ENCODE peak calls at places on chromosomes 2 and 18, in six cellular contexts. A, K, W, V, M and Y are unnamed samples.

GRCh38 chr2:118431188-118431562 is 342.9 kb downstream of the INSIG2 start:
- DNase-seq in M (no peak), K (no peak), W (peak; percentile 59), A (peak; percentile 46), V (no peak), Y (no peak)

GRCh38 chr18:54647176-54647575 is 56.1 kb downstream of the DYNAP start:
- DNase-seq in V (peak; percentile 22), K (no peak), A (peak; percentile 69), M (no peak), W (peak; percentile 10), Y (no peak)

GRCh38 chr2:15794608-15795134 is 145.7 kb upstream of the MYCN start:
- DNase-seq in V (no peak), W (no peak), A (no peak), M (no peak), K (no peak), Y (no peak)

GRCh38 chr2:46257476-46257875 is 39.7 kb upstream of the EPAS1 start:
- DNase-seq in V (no peak), M (no peak), A (no peak), W (peak; percentile 33), K (no peak), Y (no peak)

GRCh38 chr18:45728341-45729010 is 4.5 kb downstream of the SLC14A1 start:
- DNase-seq in W (peak; percentile 89), M (no peak), A (no peak), K (no peak), V (no peak), Y (no peak)

GRCh38 chr2:145811467-145812162 is 1291.7 kb upstream of the ZEB2 start:
- DNase-seq in M (no peak), A (no peak), V (no peak), W (peak; percentile 38), K (no peak), Y (no peak)

GRCh38 chr18:9737814-9738160 is 29.7 kb downstream of the RAB31 start:
- DNase-seq in M (no peak), K (no peak), A (peak; percentile 56), W (no peak), V (no peak), Y (no peak)

GRCh38 chr2:205002390-205002789 is 457.1 kb downstream of the PARD3B start:
- DNase-seq in V (no peak), W (no peak), M (no peak), A (no peak), K (no peak), Y (no peak)

GRCh38 chr2:111662771-111663470 is 221.1 kb downstream of the ANAPC1 start:
- DNase-seq in V (peak; percentile 25), M (no peak), W (peak; percentile 80), K (no peak), A (peak; percentile 64), Y (no peak)

GRCh38 chr18:37207343-37207742 is 358.3 kb downstream of the CELF4 start:
- DNase-seq in W (no peak), A (no peak), M (no peak), K (no peak), V (no peak), Y (no peak)

GRCh38 chr2:27071990-27072830 is 756 bp upstream of the OST4 start:
- DNase-seq in W (peak; percentile 70), A (no peak), M (peak; percentile 88), K (no peak), V (peak; percentile 75), Y (no peak)

GRCh38 chr2:102735431-102736130 is 26.2 kb upstream of the TMEM182 start:
- DNase-seq in K (no peak), V (peak; percentile 49), W (peak; percentile 6), M (no peak), A (no peak), Y (no peak)

GRCh38 chr2:18804540-18804939 is 215.2 kb upstream of the NT5C1B start:
- DNase-seq in W (no peak), V (no peak), A (peak; percentile 28), K (no peak), M (no peak), Y (no peak)

GRCh38 chr2:121429119-121429903 is 101.4 kb upstream of the RNU4ATAC start:
- DNase-seq in V (no peak), M (no peak), K (no peak), W (peak; percentile 78), A (no peak), Y (no peak)

GRCh38 chr2:37610638-37611289 is 60.7 kb downstream of the CDC42EP3 start:
- DNase-seq in V (no peak), M (no peak), W (peak; percentile 56), A (no peak), K (no peak), Y (no peak)

GRCh38 chr2:101306410-101306809 is 2.1 kb downstream of the RNF149 start:
- DNase-seq in A (no peak), W (no peak), K (no peak), V (no peak), M (no peak), Y (no peak)

DNA sequence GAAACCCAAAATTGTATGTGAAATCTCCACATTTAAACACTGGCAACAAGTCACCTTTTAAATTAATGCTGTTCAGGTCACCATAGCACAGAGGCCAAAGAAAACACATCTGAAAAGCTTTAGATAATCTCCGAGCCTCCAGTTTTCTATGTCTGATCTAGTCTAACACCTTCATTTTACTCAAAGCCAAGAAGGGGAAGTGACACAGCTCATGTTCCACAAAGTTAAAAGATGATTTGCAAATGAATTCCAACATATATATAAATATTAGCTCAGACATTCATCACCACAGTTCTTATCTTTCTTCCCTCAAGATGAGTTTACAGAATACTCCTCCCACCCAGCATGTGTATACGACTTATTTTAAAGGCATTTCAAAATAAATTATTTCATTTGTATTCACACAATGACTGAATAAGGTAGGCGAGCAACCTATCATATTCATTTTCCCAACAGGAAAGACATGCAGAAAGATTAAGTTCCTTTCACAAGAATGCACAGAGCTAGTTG is 82.4 kb downstream of the AAK1 start:
- DNase-seq in V (no peak), K (no peak), A (peak; percentile 29), W (no peak), M (no peak), Y (no peak)
- H3K4me1 ChIP-seq in V (peaks cover 9% of the 10 kb centered on the region), K (no peaks in the 10 kb centered on the region), A (peaks cover 23% of the 10 kb centered on the region), W (peaks cover 4% of the 10 kb centered on the region), M (peaks cover 23% of the 10 kb centered on the region), Y (no peaks in the 10 kb centered on the region)

GRCh38 chr2:21330786-21331391 is 207.1 kb downstream of the TDRD15 start:
- DNase-seq in M (no peak), V (no peak), A (no peak), W (no peak), K (no peak), Y (no peak)

GRCh38 chr2:21331625-21332370 is 208.0 kb downstream of the TDRD15 start:
- DNase-seq in K (no peak), M (no peak), V (no peak), W (no peak), A (no peak), Y (no peak)

GRCh38 chr2:21326152-21326551 is 202.4 kb downstream of the TDRD15 start:
- DNase-seq in M (no peak), K (no peak), A (no peak), V (no peak), W (no peak), Y (no peak)
- TF ChIP-seq CTCF in M (no peak), K (no peak), A (no peak), V (no peak), W (no peak), Y (no peak)

GRCh38 chr2:8872821-8873432 is 35.5 kb upstream of the KIDINS220 start:
- DNase-seq in W (peak; percentile 54), M (no peak), K (no peak), A (peak; percentile 70), V (no peak), Y (no peak)

GRCh38 chr2:8876628-8877027 is 39.2 kb upstream of the KIDINS220 start:
- DNase-seq in M (no peak), W (peak; percentile 56), V (no peak), K (no peak), A (no peak), Y (no peak)

GRCh38 chr2:8882094-8882493 is 44.7 kb upstream of the KIDINS220 start:
- DNase-seq in K (no peak), V (peak; percentile 26), A (peak; percentile 74), M (no peak), W (no peak), Y (no peak)

GRCh38 chr2:8877332-8877731 is 39.9 kb upstream of the KIDINS220 start:
- DNase-seq in W (no peak), A (no peak), K (no peak), V (no peak), M (no peak), Y (no peak)
- H3K4me1 ChIP-seq in W (no peaks in the 10 kb centered on the region), A (peaks cover 4% of the 10 kb centered on the region), K (no peaks in the 10 kb centered on the region), V (no peaks in the 10 kb centered on the region), M (no peaks in the 10 kb centered on the region), Y (no peaks in the 10 kb centered on the region)

DNA sequence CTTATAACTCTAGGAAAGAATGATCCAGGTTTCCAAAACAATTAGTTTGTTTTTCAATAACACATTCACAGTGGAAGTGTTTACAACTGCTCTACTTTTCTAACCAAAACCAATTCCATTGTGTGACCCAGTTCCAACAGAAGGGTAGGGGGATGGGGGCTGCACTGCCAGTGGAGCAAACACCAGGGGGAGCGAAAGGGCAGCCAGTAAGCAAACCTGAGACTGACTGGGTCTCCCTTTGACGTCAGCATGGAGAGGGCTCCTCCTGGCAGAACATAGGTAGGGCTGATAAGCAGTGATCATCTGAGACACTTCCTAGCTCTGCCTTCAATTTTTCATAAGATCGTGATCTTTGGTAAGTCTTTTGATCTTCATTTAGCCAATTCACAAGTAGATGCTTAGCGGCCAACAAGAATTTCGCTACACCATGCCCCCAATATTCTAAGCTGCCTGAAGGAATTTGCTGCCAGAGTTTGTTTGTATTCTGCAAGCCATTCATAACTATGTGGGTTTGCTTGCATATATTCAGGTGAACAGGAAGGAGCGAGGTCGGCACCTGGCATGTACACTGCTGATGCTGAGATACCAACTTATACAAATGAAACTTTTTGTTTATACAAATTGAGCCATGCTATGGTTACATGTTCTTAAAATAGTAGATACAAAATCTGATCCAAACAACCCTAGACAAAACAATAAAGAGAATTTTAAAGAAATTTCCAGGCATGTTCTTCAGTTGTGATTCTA is 45.9 kb downstream of the ST6GAL2 start:
- DNase-seq in M (no peak), V (no peak), K (no peak), W (no peak), A (peak; percentile 16), Y (no peak)
- TF ChIP-seq CTCF in M (peak; percentile 13), V (no peak), K (no peak), W (peak; percentile 27), A (peak; percentile 45), Y (no peak)

GRCh38 chr2:144681389-144681788 is 161.5 kb upstream of the ZEB2 start:
- DNase-seq in A (no peak), V (no peak), W (no peak), K (no peak), M (no peak), Y (no peak)

GRCh38 chr2:144675331-144675730 is 155.4 kb upstream of the ZEB2 start:
- DNase-seq in K (no peak), A (no peak), V (no peak), M (no peak), W (no peak), Y (no peak)

GRCh38 chr2:144679942-144680341 is 160.0 kb upstream of the ZEB2 start:
- DNase-seq in K (no peak), M (no peak), W (no peak), A (no peak), V (no peak), Y (no peak)

GRCh38 chr2:144675731-144676130 is 155.8 kb upstream of the ZEB2 start:
- DNase-seq in W (no peak), V (no peak), M (no peak), A (no peak), K (no peak), Y (no peak)

GRCh38 chr2:144678741-144679140 is 158.8 kb upstream of the ZEB2 start:
- DNase-seq in V (no peak), A (no peak), W (no peak), M (no peak), K (no peak), Y (no peak)
- H3K4me1 ChIP-seq in V (no peaks in the 10 kb centered on the region), A (no peaks in the 10 kb centered on the region), W (no peaks in the 10 kb centered on the region), M (peaks cover 4% of the 10 kb centered on the region), K (no peaks in the 10 kb centered on the region), Y (peaks cover 9% of the 10 kb centered on the region)